ENCODE peak calls at places on chromosome 18, in six cellular contexts. W is GM12878, X is K562, A is GM12891, M is HepG2, U is H1. T is an unnamed sample.

GRCh38 chr18:9720327-9720726 is 12.2 kb downstream of the RAB31 start:
- DNase-seq in A (no peak), M (no peak), X (peak), U (no peak), W (no peak), T (no peak)

GRCh38 chr18:56003651-56004050 is 415.7 kb upstream of the TCF4 start:
- DNase-seq in U (no peak), M (no peak), A (no peak), W (no peak), X (no peak), T (no peak)

GRCh38 chr18:24928479-24928878 is 423.5 kb downstream of the ZNF521 start:
- DNase-seq in W (no peak), A (no peak), M (no peak), X (no peak), U (no peak), T (no peak)

GRCh38 chr18:27661320-27662049 is 476.4 kb upstream of the CHST9 start:
- DNase-seq in X (no peak), A (no peak), W (no peak), M (no peak), U (peak), T (no peak)

GRCh38 chr18:47901624-47902362 is 28.7 kb downstream of the SMAD2 start:
- DNase-seq in W (peak), M (no peak), X (no peak), U (no peak), A (no peak), T (no peak)

GRCh38 chr18:42437646-42438045 is 482.6 kb downstream of the PIK3C3 start:
- DNase-seq in W (no peak), X (no peak), A (no peak), U (no peak), M (no peak), T (no peak)

GRCh38 chr18:48318481-48318880 is 90.7 kb downstream of the ZBTB7C start:
- DNase-seq in A (no peak), M (no peak), X (no peak), W (no peak), U (no peak), T (no peak)

GRCh38 chr18:70907673-70908072 is 618.8 kb downstream of the SOCS6 start:
- DNase-seq in M (no peak), X (no peak), U (no peak), W (no peak), A (no peak), T (no peak)

GRCh38 chr18:25561923-25562322 is 210.0 kb upstream of the ZNF521 start:
- DNase-seq in X (peak), U (no peak), A (peak), W (no peak), M (peak), T (no peak)

GRCh38 chr18:51150430-51150746 is 47.1 kb downstream of the MEX3C start:
- DNase-seq in W (no peak), X (no peak), M (no peak), A (no peak), U (no peak), T (no peak)

GRCh38 chr18:42929857-42930256 is 185.6 kb downstream of the RIT2 start:
- DNase-seq in M (no peak), A (no peak), W (no peak), U (no peak), X (no peak), T (no peak)

GRCh38 chr18:50727721-50728470 is 91.9 kb downstream of the MRO start:
- DNase-seq in M (no peak), W (no peak), X (no peak), U (no peak), A (no peak), T (no peak)

GRCh38 chr18:21194871-21195771 is 46.9 kb upstream of the GREB1L start:
- DNase-seq in X (peak), U (no peak), A (peak), M (peak), W (no peak), T (no peak)

DNA sequence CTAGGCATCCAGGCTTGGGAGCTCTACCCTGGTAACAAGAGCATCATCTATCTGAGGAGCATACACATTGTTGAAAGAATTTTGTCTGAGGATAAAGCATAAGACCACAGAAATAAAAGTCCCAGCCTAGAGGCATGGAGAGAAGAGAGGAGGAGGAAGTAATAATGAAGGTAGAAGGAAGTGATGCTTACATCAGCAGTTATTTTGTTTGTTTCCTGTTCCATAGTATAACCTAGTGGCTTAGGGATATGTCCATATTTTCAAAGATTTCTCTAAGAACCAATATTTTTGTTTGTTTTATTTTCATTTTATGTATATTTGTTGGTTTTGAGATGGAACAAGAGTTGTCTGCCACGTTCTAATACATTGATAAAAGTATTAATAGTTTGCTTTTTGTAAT is 407.4 kb upstream of the SETBP1 start:
- DNase-seq in X (no peak), U (no peak), W (no peak), M (no peak), A (no peak), T (no peak)
- TF ChIP-seq POLR2A in X (no peak), U (no peak), W (no peak), M (no peak), A (no peak), T (no peak)

GRCh38 chr18:78980279-78980771 is 707 bp downstream of the SALL3 start:
- DNase-seq in W (no peak), U (no peak), A (no peak), X (no peak), M (no peak), T (no peak)
- TF ChIP-seq TAF1 in W (no peak), U (no peak), A (no peak), X (no peak), M (no peak), T (no peak)

DNA sequence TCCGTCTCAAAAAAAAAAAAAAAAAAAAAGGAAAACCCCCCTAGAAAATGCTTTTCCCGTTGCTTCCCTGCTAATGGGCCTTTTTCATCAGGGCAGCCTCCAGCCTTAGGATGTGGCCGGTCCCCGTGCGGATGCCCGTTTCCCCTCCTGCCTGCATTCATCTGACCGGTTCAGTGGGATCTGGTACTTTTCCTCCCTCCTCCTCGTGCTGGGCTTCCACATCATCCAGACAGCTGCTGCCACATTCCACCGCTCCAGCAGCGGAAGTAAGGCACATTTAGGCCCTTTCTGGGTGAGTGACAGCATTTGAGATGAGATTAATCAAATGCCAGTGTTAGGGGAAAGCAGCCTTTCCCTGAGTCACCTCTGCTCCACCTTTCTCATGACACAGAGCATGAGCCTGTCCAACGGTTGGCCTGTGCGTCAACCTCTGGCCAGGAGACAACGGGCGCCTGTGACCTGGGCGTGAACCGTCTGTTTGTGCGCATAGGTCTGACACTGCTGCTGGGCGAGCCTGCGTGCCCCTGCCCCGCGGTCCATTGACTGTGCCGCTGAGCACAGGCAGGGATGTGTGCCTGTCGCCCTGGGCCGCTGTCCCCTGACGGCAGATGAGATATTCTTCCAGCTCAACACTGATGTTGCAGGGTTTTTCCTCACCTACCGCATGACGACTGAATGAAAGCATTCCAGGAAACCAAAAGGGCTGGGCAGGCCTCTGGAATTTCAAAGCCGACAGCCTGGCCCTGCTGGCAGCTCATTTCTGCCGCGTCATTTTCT is 174.0 kb downstream of the TGIF1 start:
- DNase-seq in W (no peak), X (peak), U (no peak), M (peak), A (no peak), T (no peak)
- TF ChIP-seq POLR2A in W (no peak), X (peak), U (no peak), M (peak), A (no peak), T (no peak)

GRCh38 chr18:11072632-11073031 is 76.7 kb downstream of the PIEZO2 start:
- DNase-seq in W (no peak), U (no peak), M (no peak), X (no peak), A (no peak), T (no peak)

GRCh38 chr18:11078491-11078890 is 70.9 kb downstream of the PIEZO2 start:
- DNase-seq in A (no peak), W (peak), U (no peak), X (no peak), M (no peak), T (no peak)

GRCh38 chr18:11077548-11078187 is 71.7 kb downstream of the PIEZO2 start:
- DNase-seq in U (no peak), X (no peak), A (no peak), M (no peak), W (no peak), T (no peak)

GRCh38 chr18:11071300-11071699 is 78.1 kb downstream of the PIEZO2 start:
- DNase-seq in U (no peak), A (no peak), W (no peak), M (peak), X (no peak), T (no peak)

GRCh38 chr18:11074879-11075278 is 74.5 kb downstream of the PIEZO2 start:
- DNase-seq in M (no peak), A (no peak), U (no peak), W (no peak), X (no peak), T (no peak)
- TF ChIP-seq TAF1 in M (no peak), A (no peak), U (no peak), W (no peak), X (no peak), T (no peak)

DNA sequence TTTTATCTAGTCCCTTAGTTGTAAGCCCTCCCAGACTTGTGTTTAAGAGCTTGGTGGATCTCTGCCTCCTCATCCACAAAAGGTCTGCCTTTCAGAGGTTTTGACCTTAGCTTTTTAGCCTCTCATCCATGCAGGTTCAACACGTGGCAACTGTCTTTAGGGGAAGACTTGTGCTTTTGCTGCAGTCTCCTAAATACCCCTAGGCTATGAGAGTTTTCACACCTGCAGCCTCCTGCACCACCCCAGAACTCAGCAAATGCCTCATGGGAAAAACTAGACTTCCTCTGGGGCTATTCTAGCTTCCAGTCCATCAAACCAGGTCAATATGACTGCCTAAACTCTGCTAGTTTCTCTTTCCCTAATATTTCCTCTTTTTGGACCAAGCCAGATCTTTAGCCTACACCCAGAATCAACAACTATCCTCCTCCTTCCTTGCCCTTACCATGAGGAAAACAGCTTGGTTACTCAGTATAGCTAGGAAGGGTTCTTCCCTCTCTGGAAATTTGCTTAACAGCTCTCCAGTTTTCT is 132.3 kb upstream of the RIOK3 start:
- DNase-seq in W (no peak), X (no peak), U (no peak), M (no peak), A (no peak), T (no peak)
- TF ChIP-seq POLR2A in W (no peak), X (no peak), U (no peak), M (no peak), A (no peak), T (no peak)

DNA sequence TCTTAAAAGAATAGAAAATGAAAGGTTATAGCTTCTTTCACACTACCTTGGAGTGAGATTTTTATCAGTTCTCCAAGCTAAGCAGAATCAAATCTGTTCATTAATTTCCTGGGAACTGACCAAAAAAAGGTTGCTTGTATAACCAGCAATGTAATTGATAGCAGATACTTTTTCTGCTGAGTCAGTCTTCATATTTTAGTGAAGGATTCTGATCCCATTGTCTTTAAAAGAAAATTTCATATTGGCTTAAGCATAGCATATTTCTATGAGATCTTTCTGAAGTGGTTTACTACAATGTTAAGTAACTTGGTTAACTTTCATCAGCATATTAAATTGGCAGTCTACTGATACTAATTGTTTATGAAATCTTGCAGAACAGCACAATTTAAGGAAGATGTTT is 338.0 kb downstream of the TMX3 start:
- DNase-seq in U (no peak), W (no peak), M (no peak), A (no peak), X (no peak), T (no peak)
- TF ChIP-seq TAF1 in U (no peak), W (no peak), M (no peak), A (no peak), X (no peak), T (no peak)

GRCh38 chr18:74153377-74153776 is 5.1 kb downstream of the TIMM21 start:
- DNase-seq in A (no peak), X (no peak), W (no peak), M (no peak), U (no peak), T (no peak)

GRCh38 chr18:74152906-74153305 is 4.6 kb downstream of the TIMM21 start:
- DNase-seq in A (no peak), X (no peak), M (no peak), W (no peak), U (no peak), T (no peak)

GRCh38 chr18:74155276-74155675 is 7.0 kb downstream of the TIMM21 start:
- DNase-seq in X (no peak), W (no peak), U (no peak), A (no peak), M (no peak), T (no peak)

GRCh38 chr18:74153793-74154192 is 5.5 kb downstream of the TIMM21 start:
- DNase-seq in X (no peak), W (no peak), U (no peak), A (no peak), M (no peak), T (no peak)

GRCh38 chr18:74152270-74152669 is 3.9 kb downstream of the TIMM21 start:
- DNase-seq in X (no peak), U (no peak), W (no peak), A (no peak), M (no peak), T (no peak)
- TF ChIP-seq POLR2A in X (no peak), U (no peak), W (no peak), A (no peak), M (no peak), T (no peak)

GRCh38 chr18:34283506-34283905 is 58.8 kb upstream of the NOL4 start:
- DNase-seq in W (no peak), A (no peak), U (no peak), X (no peak), M (no peak), T (no peak)

DNA sequence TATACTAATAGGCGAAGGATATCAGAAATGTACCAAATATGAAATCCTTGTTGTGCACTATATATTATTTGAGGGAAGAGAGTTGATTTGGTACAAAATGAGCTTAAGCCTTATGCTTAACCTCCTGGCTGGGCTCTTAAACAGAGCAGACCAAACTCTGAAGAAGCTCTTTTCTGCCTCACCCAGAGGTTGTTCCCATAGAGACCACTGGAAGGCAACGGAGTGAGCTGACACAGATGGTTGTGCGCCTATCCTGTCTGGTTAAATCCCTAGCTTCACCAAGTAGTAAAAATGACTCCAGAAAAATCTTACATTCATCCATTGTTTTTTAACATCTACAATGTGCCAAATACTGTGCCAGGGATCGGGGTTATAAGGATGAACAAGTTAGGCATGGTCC is 55.9 kb upstream of the NOL4 start:
- DNase-seq in X (no peak), U (no peak), W (no peak), M (no peak), A (no peak), T (no peak)
- TF ChIP-seq TAF1 in X (no peak), U (no peak), W (no peak), M (no peak), A (no peak), T (no peak)

GRCh38 chr18:12287684-12288405 is 20.2 kb upstream of the TUBB6 start:
- DNase-seq in W (no peak), U (no peak), A (no peak), X (peak), M (peak), T (no peak)
- TF ChIP-seq POLR2A in W (no peak), U (no peak), A (no peak), X (no peak), M (no peak), T (no peak)

GRCh38 chr18:58847383-58848071 is 17.1 kb upstream of the ZNF532 start:
- DNase-seq in A (no peak), X (no peak), W (no peak), M (no peak), U (peak), T (peak)

GRCh38 chr18:58843662-58844035 is 21.0 kb upstream of the ZNF532 start:
- DNase-seq in M (no peak), U (no peak), X (no peak), W (no peak), A (no peak), T (no peak)

GRCh38 chr18:58844871-58845270 is 19.8 kb upstream of the ZNF532 start:
- DNase-seq in X (no peak), W (no peak), U (no peak), A (no peak), M (no peak), T (no peak)

GRCh38 chr18:58846325-58846724 is 18.4 kb upstream of the ZNF532 start:
- DNase-seq in A (no peak), W (no peak), X (no peak), U (no peak), M (no peak), T (no peak)

GRCh38 chr18:58845913-58846312 is 18.8 kb upstream of the ZNF532 start:
- DNase-seq in M (no peak), A (no peak), W (no peak), U (no peak), X (no peak), T (no peak)
- TF ChIP-seq TAF1 in M (no peak), A (no peak), W (no peak), U (no peak), X (no peak), T (no peak)

T was measured in GM12892.